ENCODE peak calls at places on chromosomes 7 and 10, in five cellular contexts. G is NCI-H2081, M is A549, I is B cell, O is kidney epithelial cell. R is an unnamed sample.

GRCh38 chr10:114879541-114880158 is 58.1 kb downstream of the FHIP2A start:
- DNase-seq in I (peak), M (peak), O (no peak), G (no peak), R (no peak)

GRCh38 chr10:43863270-43863669 is 214.6 kb upstream of the ZNF32 start:
- DNase-seq in I (no peak), G (no peak), O (no peak), M (no peak), R (no peak)

GRCh38 chr7:27167170-27167505 is 1.8 kb upstream of the HOXA9 start:
- DNase-seq in O (no peak), G (peak), M (no peak), I (no peak), R (no peak)

GRCh38 chr10:78528749-78529204 is 495.1 kb downstream of the RPS24 start:
- DNase-seq in I (no peak), O (no peak), G (peak), M (no peak), R (no peak)

GRCh38 chr7:54091322-54091721 is 450.9 kb upstream of the VSTM2A start:
- DNase-seq in M (no peak), G (no peak), I (no peak), O (no peak), R (no peak)

GRCh38 chr7:76302299-76303056 is at the start of gene HSPB1:
- DNase-seq in O (no peak), M (peak), G (peak), I (peak), R (peak)

GRCh38 chr10:131937832-131938231 is 37.0 kb downstream of the PPP2R2D start:
- DNase-seq in M (no peak), O (peak), I (no peak), G (no peak), R (no peak)

GRCh38 chr10:132865236-132865635 is 77.1 kb downstream of the CFAP46 start:
- DNase-seq in O (no peak), I (no peak), M (no peak), G (no peak), R (no peak)

GRCh38 chr10:122192142-122192541 is 79.0 kb upstream of the BTBD16 start:
- DNase-seq in M (no peak), G (no peak), I (no peak), O (no peak), R (no peak)

GRCh38 chr7:150458235-150458634 is 7.8 kb downstream of the GIMAP8 start:
- DNase-seq in O (no peak), M (no peak), G (no peak), I (no peak), R (no peak)

GRCh38 chr7:138525757-138526156 is 65.7 kb downstream of the TRIM24 start:
- DNase-seq in G (no peak), M (no peak), O (no peak), I (no peak), R (no peak)

GRCh38 chr7:10677211-10677610 is 296.5 kb upstream of the PHF14 start:
- DNase-seq in M (no peak), G (no peak), O (no peak), I (no peak), R (no peak)

GRCh38 chr7:90262438-90262837 is 17.5 kb downstream of the CFAP69 start:
- DNase-seq in O (no peak), I (no peak), G (peak), M (peak), R (no peak)

GRCh38 chr10:110802551-110803238 is 69.0 kb upstream of the PDCD4 start:
- DNase-seq in M (no peak), I (peak), G (no peak), O (peak), R (peak)

GRCh38 chr7:137564677-137565076 is 221.1 kb upstream of the PTN start:
- DNase-seq in I (no peak), M (no peak), G (no peak), O (no peak), R (no peak)

GRCh38 chr10:132257271-132257670 is 50.5 kb downstream of the STK32C start:
- DNase-seq in G (no peak), I (no peak), M (peak), O (no peak), R (no peak)

GRCh38 chr7:52140848-52141247 is 824.2 kb upstream of the COBL start:
- DNase-seq in O (no peak), I (no peak), G (no peak), M (no peak), R (no peak)

GRCh38 chr10:13703997-13704536 is 117.3 kb downstream of the PRPF18 start:
- DNase-seq in G (no peak), O (no peak), I (no peak), M (no peak), R (no peak)

GRCh38 chr7:154721086-154721485 is 281.8 kb downstream of the PAXIP1 start:
- DNase-seq in O (no peak), G (no peak), M (no peak), I (no peak), R (no peak)

GRCh38 chr7:139441961-139442360 is 41.5 kb downstream of the KLRG2 start:
- DNase-seq in G (no peak), I (no peak), M (no peak), O (no peak), R (no peak)

GRCh38 chr10:124381011-124381591 is 37.6 kb downstream of the OAT start:
- DNase-seq in G (no peak), M (no peak), I (no peak), O (no peak), R (no peak)

GRCh38 chr7:116777613-116778380 is 84.6 kb upstream of the CAPZA2 start:
- DNase-seq in O (no peak), G (no peak), I (no peak), M (no peak), R (no peak)

GRCh38 chr10:48365668-48366067 is 59.2 kb downstream of the MAPK8 start:
- DNase-seq in M (no peak), O (no peak), G (no peak), I (no peak), R (no peak)